ENCODE peak calls at places on chromosomes 4 and X, in seven cellular contexts. O is psoas muscle, W is upper lobe of right lung, B is NT2/D1, U is thoracic aorta, G is hepatocyte, P is H9. V is an unnamed sample.

GRCh38 chrX:3161686-3162085 is 120.4 kb downstream of the ARSF start:
- DNase-seq in O (no peak), W (no peak), B (no peak), U (no peak), G (no peak), P (no peak), V (no peak)

GRCh38 chrX:153782871-153783270 is 2.0 kb downstream of the SRPK3 start:
- DNase-seq in O (no peak), W (no peak), B (no peak), U (no peak), G (no peak), P (no peak), V (no peak)

GRCh38 chr4:85659626-85660213 is 184.8 kb downstream of the ARHGAP24 start:
- DNase-seq in O (no peak), W (no peak), B (no peak), U (no peak), G (no peak), P (no peak), V (no peak)

GRCh38 chr4:124997907-124998306 is 285.4 kb upstream of the ANKRD50 start:
- DNase-seq in O (no peak), W (no peak), B (no peak), U (no peak), G (no peak), P (no peak), V (no peak)

GRCh38 chr4:48785302-48785701 is 5.2 kb upstream of the FRYL start:
- DNase-seq in O (no peak), W (no peak), B (no peak), U (no peak), G (no peak), P (no peak), V (no peak)

GRCh38 chr4:39446483-39446841 is 12.3 kb downstream of the RPL9 start:
- DNase-seq in O (no peak), W (no peak), B (no peak), U (no peak), G (no peak), P (no peak), V (no peak)

GRCh38 chr4:186699298-186699697 is 24.4 kb downstream of the FAT1 start:
- DNase-seq in O (no peak), W (no peak), B (no peak), U (no peak), G (peak; percentile 44), P (no peak), V (no peak)

GRCh38 chr4:165177725-165178666 is 29.4 kb upstream of the KLHL2 start:
- DNase-seq in O (no peak), W (no peak), B (no peak), U (no peak), G (no peak), P (no peak), V (peak; percentile 4)

GRCh38 chr4:158870282-158871049 is 101.6 kb downstream of the FNIP2 start:
- DNase-seq in O (no peak), W (no peak), B (no peak), U (no peak), G (no peak), P (peak; percentile 88), V (peak; percentile 72)

GRCh38 chrX:40189018-40189417 is 91.3 kb upstream of the BCOR start:
- DNase-seq in O (no peak), W (no peak), B (no peak), U (no peak), G (no peak), P (no peak), V (no peak)

GRCh38 chrX:130173190-130173895 is 1.6 kb downstream of the RAB33A start:
- DNase-seq in O (no peak), W (no peak), B (no peak), U (peak; percentile 38), G (no peak), P (no peak), V (no peak)

GRCh38 chr4:102453827-102454226 is 47.3 kb upstream of the NFKB1 start:
- DNase-seq in O (no peak), W (no peak), B (no peak), U (no peak), G (no peak), P (no peak), V (no peak)

GRCh38 chr4:103364066-103364465 is 165.9 kb upstream of the CENPE start:
- DNase-seq in O (no peak), W (no peak), B (no peak), U (no peak), G (no peak), P (no peak), V (no peak)

GRCh38 chr4:90293320-90293719 is 166.1 kb downstream of the CCSER1 start:
- DNase-seq in O (no peak), W (no peak), B (no peak), U (no peak), G (no peak), P (no peak), V (peak; percentile 25)

GRCh38 chr4:56817840-56818491 is 3.5 kb downstream of the SPINK2 start:
- DNase-seq in O (no peak), W (no peak), B (no peak), U (no peak), G (no peak), P (no peak), V (no peak)

GRCh38 chr4:76147454-76148141 is 599 bp downstream of the NUP54 start:
- DNase-seq in O (no peak), W (peak; percentile 80), B (peak; percentile 70), U (peak; percentile 31), G (peak; percentile 84), P (peak; percentile 94), V (peak; percentile 98)

GRCh38 chr4:20603671-20604313 is 96.5 kb upstream of the PACRGL start:
- DNase-seq in O (no peak), W (no peak), B (no peak), U (no peak), G (no peak), P (no peak), V (no peak)

GRCh38 chr4:57037982-57038604 is 59.4 kb downstream of the POLR2B start:
- DNase-seq in O (peak; percentile 74), W (peak; percentile 82), B (peak; percentile 46), U (no peak), G (peak; percentile 79), P (peak; percentile 79), V (peak; percentile 89)

GRCh38 chrX:78019586-78020483 is 50.4 kb upstream of the PGAM4 start:
- DNase-seq in O (no peak), W (no peak), B (no peak), U (no peak), G (no peak), P (no peak), V (no peak)

GRCh38 chr4:7366180-7366957 is 68.4 kb downstream of the PSAPL1 start:
- DNase-seq in O (no peak), W (peak; percentile 72), B (no peak), U (no peak), G (no peak), P (no peak), V (peak; percentile 21)

GRCh38 chr4:7367361-7367760 is 67.4 kb downstream of the PSAPL1 start:
- DNase-seq in O (no peak), W (no peak), B (no peak), U (no peak), G (no peak), P (no peak), V (no peak)

GRCh38 chr4:7367894-7368293 is 66.8 kb downstream of the PSAPL1 start:
- DNase-seq in O (no peak), W (peak; percentile 41), B (no peak), U (no peak), G (no peak), P (no peak), V (no peak)

GRCh38 chr4:7365472-7366179 is 69.1 kb downstream of the PSAPL1 start:
- DNase-seq in O (no peak), W (peak; percentile 63), B (no peak), U (no peak), G (no peak), P (no peak), V (no peak)

GRCh38 chr4:7366958-7367353 is 67.8 kb downstream of the PSAPL1 start:
- DNase-seq in O (no peak), W (no peak), B (no peak), U (no peak), G (no peak), P (no peak), V (no peak)
- H3K4me1 ChIP-seq in O (peaks cover 9% of the 10 kb centered on the region), W (peaks cover 19% of the 10 kb centered on the region), B (peaks cover 25% of the 10 kb centered on the region), U (no peaks in the 10 kb centered on the region), G (no peaks in the 10 kb centered on the region), P (peaks cover 4% of the 10 kb centered on the region), V (no peaks in the 10 kb centered on the region)

GRCh38 chr4:112514079-112514448 is 1.9 kb downstream of the NEUROG2 start:
- DNase-seq in O (no peak), W (no peak), B (no peak), U (no peak), G (no peak), P (peak; percentile 56), V (peak; percentile 79)
- H3K4me1 ChIP-seq in O (peaks cover 10% of the 10 kb centered on the region), W (peaks cover 49% of the 10 kb centered on the region), B (peaks cover 4% of the 10 kb centered on the region), U (peaks cover 27% of the 10 kb centered on the region), G (peaks cover 43% of the 10 kb centered on the region), P (peaks cover 5% of the 10 kb centered on the region), V (peaks cover 62% of the 10 kb centered on the region)

GRCh38 chr4:38009949-38010348 is 49.8 kb downstream of the PTTG2 start:
- DNase-seq in O (no peak), W (no peak), B (no peak), U (no peak), G (no peak), P (no peak), V (no peak)
- H3K4me1 ChIP-seq in O (peaks cover 31% of the 10 kb centered on the region), W (no peaks in the 10 kb centered on the region), B (no peaks in the 10 kb centered on the region), U (peaks cover 44% of the 10 kb centered on the region), G (peaks cover 35% of the 10 kb centered on the region), P (peaks cover 2% of the 10 kb centered on the region), V (peaks cover 14% of the 10 kb centered on the region)

DNA sequence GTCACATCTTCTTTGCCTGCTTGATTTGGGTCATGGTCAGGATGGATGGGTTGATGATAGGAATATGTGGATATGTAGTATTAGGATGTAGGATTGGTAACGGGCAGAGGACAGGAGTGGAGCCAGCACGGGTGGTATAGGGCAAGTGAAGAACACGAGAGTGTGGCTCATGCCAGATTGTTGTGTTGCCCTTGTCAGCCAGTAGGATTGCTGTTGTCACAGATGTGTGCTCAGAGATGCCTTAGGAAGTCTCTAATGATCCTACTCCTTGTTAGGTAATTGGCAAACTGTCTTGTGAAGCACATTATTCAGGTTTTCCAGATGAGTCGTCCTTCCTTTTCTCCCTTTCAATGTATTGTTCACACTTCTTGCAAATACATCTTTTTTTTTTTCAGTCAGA is 5.5 kb downstream of the ATP10D start:
- DNase-seq in O (no peak), W (no peak), B (peak; percentile 5), U (no peak), G (peak; percentile 17), P (peak; percentile 53), V (peak; percentile 71)
- H3K4me1 ChIP-seq in O (no peaks in the 10 kb centered on the region), W (peaks cover 7% of the 10 kb centered on the region), B (no peaks in the 10 kb centered on the region), U (peaks cover 40% of the 10 kb centered on the region), G (no peaks in the 10 kb centered on the region), P (no peaks in the 10 kb centered on the region), V (no peaks in the 10 kb centered on the region)